ENCODE peak calls at places on chromosomes 5 and 9, in six cellular contexts. G is fibroblast of lung, Y is A549, Q is Caco-2, I is pancreas, M is bronchial epithelial cell. W is an unnamed sample.
A peak's percentile ranks its signal among the peaks of the same experiment; 100 is the strongest.

GRCh38 chr9:122366074-122366672 is 4.7 kb upstream of the PTGS1 start:
- DNase-seq in G (no peak), Y (no peak), Q (no peak), I (no peak), M (no peak), W (no peak)

GRCh38 chr5:111120911-111121310 is 28.8 kb downstream of the WDR36 start:
- DNase-seq in G (no peak), Y (no peak), Q (no peak), I (no peak), M (no peak), W (no peak)

GRCh38 chr5:14222182-14222581 is 79.0 kb downstream of the TRIO start:
- DNase-seq in G (no peak), Y (no peak), Q (no peak), I (no peak), M (no peak), W (no peak)

GRCh38 chr5:143400541-143401252 is 2.8 kb downstream of the NR3C1 start:
- DNase-seq in G (peak; percentile 39), Y (no peak), Q (no peak), I (no peak), M (peak; percentile 37), W (no peak)

GRCh38 chr9:129412814-129413536 is 207.9 kb downstream of the C9orf50 start:
- DNase-seq in G (peak; percentile 81), Y (peak; percentile 38), Q (peak; percentile 54), I (peak; percentile 61), M (peak; percentile 63), W (no peak)

GRCh38 chr9:128675382-128675781 is 13.6 kb upstream of the SET start:
- DNase-seq in G (no peak), Y (no peak), Q (no peak), I (no peak), M (no peak), W (no peak)

GRCh38 chr5:84986688-84987087 is 602.0 kb upstream of the EDIL3 start:
- DNase-seq in G (no peak), Y (no peak), Q (no peak), I (no peak), M (peak; percentile 8), W (no peak)

GRCh38 chr5:173819521-173819920 is 68.6 kb upstream of the CPEB4 start:
- DNase-seq in G (no peak), Y (no peak), Q (no peak), I (no peak), M (no peak), W (no peak)

GRCh38 chr5:87190041-87190440 is 77.6 kb upstream of the RASA1 start:
- DNase-seq in G (no peak), Y (no peak), Q (no peak), I (no peak), M (peak; percentile 24), W (no peak)

GRCh38 chr5:35908266-35908665 is 30.2 kb downstream of the CAPSL start:
- DNase-seq in G (no peak), Y (no peak), Q (no peak), I (no peak), M (no peak), W (no peak)

GRCh38 chr5:167489202-167489601 is 802.2 kb upstream of the WWC1 start:
- DNase-seq in G (peak; percentile 78), Y (no peak), Q (no peak), I (no peak), M (peak; percentile 25), W (no peak)

GRCh38 chr9:116451500-116451899 is 235.6 kb upstream of the TRIM32 start:
- DNase-seq in G (no peak), Y (no peak), Q (no peak), I (no peak), M (no peak), W (no peak)

GRCh38 chr5:121199238-121199999 is 652.3 kb upstream of the FTMT start:
- DNase-seq in G (peak; percentile 58), Y (no peak), Q (no peak), I (no peak), M (no peak), W (no peak)

GRCh38 chr5:149731617-149732400 is 1.7 kb downstream of the PPARGC1B start:
- DNase-seq in G (peak; percentile 81), Y (peak; percentile 74), Q (peak; percentile 90), I (peak; percentile 75), M (peak; percentile 74), W (peak; percentile 43)

GRCh38 chr5:122586351-122586750 is 188.5 kb upstream of the SNX2 start:
- DNase-seq in G (peak; percentile 64), Y (no peak), Q (no peak), I (no peak), M (no peak), W (no peak)

GRCh38 chr9:86892576-86892975 is 54.7 kb downstream of the GAS1 start:
- DNase-seq in G (peak; percentile 39), Y (no peak), Q (no peak), I (no peak), M (peak; percentile 73), W (no peak)

GRCh38 chr5:114377050-114377844 is 15.4 kb downstream of the KCNN2 start:
- DNase-seq in G (no peak), Y (no peak), Q (no peak), I (no peak), M (no peak), W (no peak)

GRCh38 chr9:98686961-98687855 is 21.5 kb downstream of the GABBR2 start:
- DNase-seq in G (no peak), Y (no peak), Q (peak; percentile 73), I (no peak), M (no peak), W (no peak)

GRCh38 chr5:3010301-3010952 is 258.9 kb upstream of the IRX2 start:
- DNase-seq in G (no peak), Y (no peak), Q (no peak), I (no peak), M (peak; percentile 53), W (no peak)

GRCh38 chr9:106753155-106753671 is 109.8 kb upstream of the ZNF462 start:
- DNase-seq in G (no peak), Y (no peak), Q (no peak), I (no peak), M (no peak), W (no peak)

GRCh38 chr9:91099471-91099870 is 262.2 kb downstream of the AUH start:
- DNase-seq in G (no peak), Y (no peak), Q (no peak), I (no peak), M (no peak), W (no peak)
- TF ChIP-seq CTCF in G (no peak), Y (no peak), Q (no peak), I (no peak), M (no peak), W (no peak)

GRCh38 chr5:55541056-55541635 is 6.4 kb upstream of the PLPP1 start:
- DNase-seq in G (no peak), Y (no peak), Q (no peak), I (no peak), M (no peak), W (no peak)

GRCh38 chr5:55540525-55540924 is 5.8 kb upstream of the PLPP1 start:
- DNase-seq in G (no peak), Y (no peak), Q (no peak), I (no peak), M (no peak), W (no peak)

GRCh38 chr5:55538621-55539020 is 3.9 kb upstream of the PLPP1 start:
- DNase-seq in G (no peak), Y (no peak), Q (no peak), I (no peak), M (no peak), W (no peak)

GRCh38 chr5:55544341-55544740 is 9.6 kb upstream of the PLPP1 start:
- DNase-seq in G (peak; percentile 27), Y (no peak), Q (no peak), I (no peak), M (peak; percentile 41), W (no peak)

DNA sequence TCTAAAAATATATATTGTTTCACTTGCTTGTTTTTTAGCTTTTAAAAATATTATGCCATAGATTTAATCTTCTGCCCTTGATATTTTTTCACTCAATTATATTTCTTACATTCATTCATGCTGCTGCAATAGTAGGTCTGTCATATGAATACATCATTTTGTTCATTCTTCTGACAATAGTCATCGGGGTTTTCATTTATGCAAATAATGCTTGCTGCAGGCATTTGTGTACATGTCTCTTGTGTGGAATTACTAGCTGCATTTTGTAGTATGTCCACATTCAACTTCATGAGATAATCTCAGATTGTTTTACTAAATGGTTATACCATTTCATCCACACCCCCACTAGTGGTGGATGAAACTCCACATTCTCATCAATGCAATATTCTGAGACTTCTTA is 5.3 kb upstream of the PLPP1 start:
- DNase-seq in G (peak; percentile 23), Y (no peak), Q (no peak), I (no peak), M (peak; percentile 76), W (no peak)
- H3K4me3 ChIP-seq in G (no peak overlapping the region), Y (no peak overlapping the region), Q (no peak overlapping the region), I (no peak overlapping the region), M (no peak overlapping the region), W (no peak overlapping the region)

GRCh38 chr5:68883441-68883840 is 210.4 kb upstream of the SLC30A5 start:
- DNase-seq in G (no peak), Y (no peak), Q (no peak), I (no peak), M (no peak), W (no peak)

GRCh38 chr5:68884144-68884754 is 209.6 kb upstream of the SLC30A5 start:
- DNase-seq in G (no peak), Y (no peak), Q (no peak), I (no peak), M (no peak), W (no peak)

GRCh38 chr5:68886814-68887213 is 207.0 kb upstream of the SLC30A5 start:
- DNase-seq in G (no peak), Y (no peak), Q (no peak), I (no peak), M (no peak), W (no peak)

DNA sequence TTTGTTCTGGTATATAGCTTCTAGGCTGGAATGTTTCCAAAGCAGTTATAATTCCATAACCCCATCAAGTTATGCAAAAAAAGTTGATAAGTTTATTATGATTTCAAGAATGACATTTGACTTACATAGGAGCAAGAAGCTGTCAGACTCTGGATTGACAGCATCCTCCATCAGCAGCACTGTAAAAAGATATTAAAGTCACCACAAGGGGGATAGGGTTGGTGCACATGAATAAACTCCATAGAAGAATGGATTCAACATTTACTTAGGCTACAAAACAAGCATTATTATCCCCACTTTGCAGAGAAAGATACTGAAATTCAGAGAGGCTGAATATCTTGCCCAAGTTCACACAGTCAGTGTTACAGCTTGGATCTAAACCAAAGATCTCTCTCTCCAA is 208.9 kb upstream of the SLC30A5 start:
- DNase-seq in G (peak; percentile 2), Y (peak; percentile 33), Q (no peak), I (no peak), M (peak; percentile 17), W (no peak)
- TF ChIP-seq CTCF in G (peak; percentile 16), Y (peak; percentile 33), Q (peak; percentile 42), I (no peak), M (peak; percentile 40), W (peak; percentile 33)

GRCh38 chr5:135492319-135492626 is 40.1 kb upstream of the TIFAB start:
- DNase-seq in G (no peak), Y (no peak), Q (no peak), I (no peak), M (peak; percentile 95), W (no peak)

GRCh38 chr5:135490245-135491037 is 38.3 kb upstream of the TIFAB start:
- DNase-seq in G (no peak), Y (no peak), Q (no peak), I (no peak), M (no peak), W (no peak)

GRCh38 chr5:135489466-135490244 is 37.5 kb upstream of the TIFAB start:
- DNase-seq in G (no peak), Y (no peak), Q (peak; percentile 53), I (no peak), M (no peak), W (no peak)

GRCh38 chr5:135491552-135492318 is 39.6 kb upstream of the TIFAB start:
- DNase-seq in G (no peak), Y (no peak), Q (peak; percentile 79), I (no peak), M (peak; percentile 93), W (no peak)

GRCh38 chr5:135491038-135491551 is 38.9 kb upstream of the TIFAB start:
- DNase-seq in G (no peak), Y (no peak), Q (no peak), I (no peak), M (no peak), W (no peak)
- H3K4me3 ChIP-seq in G (no peak overlapping the region), Y (no peak overlapping the region), Q (no peak overlapping the region), I (no peak overlapping the region), M (no peak overlapping the region), W (no peak overlapping the region)